ENCODE peak calls at places on chromosomes 3 and 15, in nine cellular contexts. One of them, this sample, is unnamed.

GRCh38 chr3:112372396-112372795 is 39.4 kb downstream of the CD200 start:
- DNase-seq in heart left ventricle: no peak
- DNase-seq in breast epithelium: no peak
- DNase-seq in prostate gland: no peak
- DNase-seq in adrenal gland: no peak
- DNase-seq in esophagus squamous epithelium: no peak
- DNase-seq in ovary: no peak
- DNase-seq in uterus: no peak
- DNase-seq in tibial nerve: no peak
- DNase-seq in this sample: no peak

GRCh38 chr3:66220066-66220465 is 735 bp upstream of the SLC25A26 start:
- DNase-seq in heart left ventricle: no peak
- DNase-seq in breast epithelium: no peak
- DNase-seq in prostate gland: no peak
- DNase-seq in adrenal gland: no peak
- DNase-seq in esophagus squamous epithelium: no peak
- DNase-seq in ovary: no peak
- DNase-seq in uterus: no peak
- DNase-seq in tibial nerve: no peak
- DNase-seq in this sample: no peak

GRCh38 chr3:108051005-108051404 is 39.8 kb downstream of the CD47 start:
- DNase-seq in heart left ventricle: no peak
- DNase-seq in breast epithelium: no peak
- DNase-seq in prostate gland: no peak
- DNase-seq in adrenal gland: no peak
- DNase-seq in esophagus squamous epithelium: no peak
- DNase-seq in ovary: no peak
- DNase-seq in uterus: no peak
- DNase-seq in tibial nerve: no peak
- DNase-seq in this sample: no peak

GRCh38 chr3:152971880-152972279 is 136.9 kb downstream of the P2RY1 start:
- DNase-seq in heart left ventricle: no peak
- DNase-seq in breast epithelium: no peak
- DNase-seq in prostate gland: no peak
- DNase-seq in adrenal gland: no peak
- DNase-seq in esophagus squamous epithelium: no peak
- DNase-seq in ovary: no peak
- DNase-seq in uterus: no peak
- DNase-seq in tibial nerve: no peak
- DNase-seq in this sample: no peak

GRCh38 chr15:48418343-48418742 is 87.1 kb downstream of the DUT start:
- DNase-seq in heart left ventricle: no peak
- DNase-seq in breast epithelium: no peak
- DNase-seq in prostate gland: no peak
- DNase-seq in adrenal gland: no peak
- DNase-seq in esophagus squamous epithelium: no peak
- DNase-seq in ovary: no peak
- DNase-seq in uterus: no peak
- DNase-seq in tibial nerve: no peak
- DNase-seq in this sample: no peak

GRCh38 chr3:128849776-128850542 is 29.5 kb upstream of the ACAD9 start:
- DNase-seq in heart left ventricle: no peak
- DNase-seq in breast epithelium: no peak
- DNase-seq in prostate gland: no peak
- DNase-seq in adrenal gland: no peak
- DNase-seq in esophagus squamous epithelium: no peak
- DNase-seq in ovary: no peak
- DNase-seq in uterus: no peak
- DNase-seq in tibial nerve: no peak
- DNase-seq in this sample: no peak

GRCh38 chr3:121295966-121296365 is 249.8 kb downstream of the POLQ start:
- DNase-seq in heart left ventricle: no peak
- DNase-seq in breast epithelium: no peak
- DNase-seq in prostate gland: no peak
- DNase-seq in adrenal gland: no peak
- DNase-seq in esophagus squamous epithelium: no peak
- DNase-seq in ovary: no peak
- DNase-seq in uterus: no peak
- DNase-seq in tibial nerve: no peak
- DNase-seq in this sample: no peak

GRCh38 chr3:127735767-127736693 is 63.3 kb downstream of the ABTB1 start:
- DNase-seq in heart left ventricle: no peak
- DNase-seq in breast epithelium: peak; percentile 35
- DNase-seq in prostate gland: no peak
- DNase-seq in adrenal gland: peak; percentile 63
- DNase-seq in esophagus squamous epithelium: no peak
- DNase-seq in ovary: peak; percentile 50
- DNase-seq in uterus: peak; percentile 32
- DNase-seq in tibial nerve: peak; percentile 33
- DNase-seq in this sample: peak; percentile 58

GRCh38 chr3:30751610-30752299 is 142.7 kb downstream of the GADL1 start:
- DNase-seq in heart left ventricle: peak; percentile 33
- DNase-seq in breast epithelium: no peak
- DNase-seq in prostate gland: no peak
- DNase-seq in adrenal gland: peak; percentile 34
- DNase-seq in esophagus squamous epithelium: no peak
- DNase-seq in ovary: peak; percentile 53
- DNase-seq in uterus: peak; percentile 21
- DNase-seq in tibial nerve: peak; percentile 31
- DNase-seq in this sample: peak; percentile 28

GRCh38 chr3:76949462-76949861 is 90.4 kb upstream of the ROBO2 start:
- DNase-seq in heart left ventricle: no peak
- DNase-seq in breast epithelium: no peak
- DNase-seq in prostate gland: no peak
- DNase-seq in adrenal gland: no peak
- DNase-seq in esophagus squamous epithelium: no peak
- DNase-seq in ovary: no peak
- DNase-seq in uterus: no peak
- DNase-seq in tibial nerve: no peak
- DNase-seq in this sample: no peak

GRCh38 chr15:35450492-35450891 is 95.5 kb downstream of the DPH6 start:
- DNase-seq in heart left ventricle: no peak
- DNase-seq in breast epithelium: no peak
- DNase-seq in prostate gland: no peak
- DNase-seq in adrenal gland: no peak
- DNase-seq in esophagus squamous epithelium: no peak
- DNase-seq in ovary: no peak
- DNase-seq in uterus: no peak
- DNase-seq in tibial nerve: no peak
- DNase-seq in this sample: no peak

GRCh38 chr3:8538904-8539303 is 37.3 kb downstream of the LMCD1 start:
- DNase-seq in heart left ventricle: no peak
- DNase-seq in breast epithelium: no peak
- DNase-seq in prostate gland: no peak
- DNase-seq in adrenal gland: no peak
- DNase-seq in esophagus squamous epithelium: no peak
- DNase-seq in ovary: no peak
- DNase-seq in uterus: no peak
- DNase-seq in tibial nerve: no peak
- DNase-seq in this sample: no peak

GRCh38 chr3:175274056-175274455 is 414.9 kb downstream of the NAALADL2 start:
- DNase-seq in heart left ventricle: no peak
- DNase-seq in breast epithelium: no peak
- DNase-seq in prostate gland: no peak
- DNase-seq in adrenal gland: no peak
- DNase-seq in esophagus squamous epithelium: no peak
- DNase-seq in ovary: no peak
- DNase-seq in uterus: no peak
- DNase-seq in tibial nerve: no peak
- DNase-seq in this sample: no peak

GRCh38 chr3:149186219-149186618 is 35.4 kb downstream of the CP start:
- DNase-seq in heart left ventricle: no peak
- DNase-seq in breast epithelium: no peak
- DNase-seq in prostate gland: no peak
- DNase-seq in adrenal gland: no peak
- DNase-seq in esophagus squamous epithelium: no peak
- DNase-seq in ovary: no peak
- DNase-seq in uterus: no peak
- DNase-seq in tibial nerve: no peak
- DNase-seq in this sample: no peak

DNA sequence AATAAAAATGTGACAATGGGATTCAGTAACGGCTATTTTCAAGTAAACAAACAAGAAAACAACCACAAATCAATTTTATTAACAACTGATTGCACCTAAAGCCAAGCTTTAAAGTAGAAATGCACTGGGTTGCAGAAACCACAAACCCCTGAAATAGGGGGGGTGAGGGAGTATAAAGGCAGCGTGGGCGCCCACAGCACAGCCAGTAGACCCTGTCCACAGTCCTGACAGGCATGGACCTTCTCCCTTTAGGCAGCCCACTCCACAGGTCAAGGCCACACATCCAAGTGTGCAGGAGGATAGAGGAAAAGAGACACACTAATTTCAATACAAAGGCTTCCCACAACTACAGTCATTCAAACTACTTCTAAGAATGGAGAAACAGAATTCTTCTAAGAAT is 48.8 kb downstream of the CHSY1 start:
- DNase-seq in heart left ventricle: no peak
- DNase-seq in breast epithelium: no peak
- DNase-seq in prostate gland: no peak
- DNase-seq in adrenal gland: no peak
- DNase-seq in esophagus squamous epithelium: no peak
- DNase-seq in ovary: no peak
- DNase-seq in uterus: no peak
- DNase-seq in tibial nerve: no peak
- DNase-seq in this sample: no peak
- H3K4me1 ChIP-seq in heart left ventricle: peaks cover 17% of the 10 kb centered on the region
- H3K4me1 ChIP-seq in breast epithelium: peaks cover 5% of the 10 kb centered on the region
- H3K4me1 ChIP-seq in prostate gland: no peaks in the 10 kb centered on the region
- H3K4me1 ChIP-seq in adrenal gland: peaks cover 90% of the 10 kb centered on the region
- H3K4me1 ChIP-seq in esophagus squamous epithelium: peaks cover 18% of the 10 kb centered on the region
- H3K4me1 ChIP-seq in ovary: peaks cover 28% of the 10 kb centered on the region
- H3K4me1 ChIP-seq in uterus: no peaks in the 10 kb centered on the region
- H3K4me1 ChIP-seq in tibial nerve: peaks cover 32% of the 10 kb centered on the region
- H3K4me1 ChIP-seq in this sample: peaks cover 58% of the 10 kb centered on the region

GRCh38 chr3:119703900-119704531 is 1.2 kb downstream of the CFAP91 start:
- DNase-seq in heart left ventricle: no peak
- DNase-seq in breast epithelium: no peak
- DNase-seq in prostate gland: no peak
- DNase-seq in adrenal gland: no peak
- DNase-seq in esophagus squamous epithelium: no peak
- DNase-seq in ovary: no peak
- DNase-seq in uterus: no peak
- DNase-seq in tibial nerve: no peak
- DNase-seq in this sample: no peak
- TF ChIP-seq POLR2A in heart left ventricle: no peak
- TF ChIP-seq POLR2A in breast epithelium: no peak
- TF ChIP-seq POLR2A in prostate gland: no peak
- TF ChIP-seq POLR2A in adrenal gland: no peak
- TF ChIP-seq POLR2A in esophagus squamous epithelium: no peak
- TF ChIP-seq POLR2A in ovary: no peak
- TF ChIP-seq POLR2A in uterus: no peak
- TF ChIP-seq POLR2A in tibial nerve: no peak
- TF ChIP-seq POLR2A in this sample: no peak

GRCh38 chr15:46703352-46703861 is 1013.9 kb upstream of the SEMA6D start:
- DNase-seq in heart left ventricle: no peak
- DNase-seq in breast epithelium: no peak
- DNase-seq in prostate gland: no peak
- DNase-seq in adrenal gland: no peak
- DNase-seq in esophagus squamous epithelium: no peak
- DNase-seq in ovary: no peak
- DNase-seq in uterus: no peak
- DNase-seq in tibial nerve: no peak
- DNase-seq in this sample: no peak

GRCh38 chr15:46703871-46704637 is 1013.3 kb upstream of the SEMA6D start:
- DNase-seq in heart left ventricle: no peak
- DNase-seq in breast epithelium: no peak
- DNase-seq in prostate gland: no peak
- DNase-seq in adrenal gland: no peak
- DNase-seq in esophagus squamous epithelium: no peak
- DNase-seq in ovary: no peak
- DNase-seq in uterus: no peak
- DNase-seq in tibial nerve: no peak
- DNase-seq in this sample: no peak

DNA sequence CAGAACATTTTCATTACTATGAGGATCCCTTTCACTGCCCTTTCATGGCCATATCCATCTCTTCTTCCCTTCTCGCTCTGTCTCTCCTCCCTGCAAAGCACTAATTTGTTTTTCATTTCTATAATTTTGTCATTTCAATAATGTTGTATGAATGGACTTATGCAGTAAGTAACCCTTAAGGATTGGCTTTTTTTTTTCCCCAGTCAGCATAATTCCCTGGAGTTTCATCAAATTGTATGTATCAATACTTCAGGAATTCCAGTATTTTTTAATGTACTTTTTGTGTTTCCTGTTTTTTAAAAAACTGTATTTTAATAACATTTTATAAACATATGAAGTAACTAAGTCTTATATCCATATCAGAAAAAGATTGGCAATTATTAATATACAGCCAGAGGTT is 1016.0 kb upstream of the SEMA6D start:
- DNase-seq in heart left ventricle: no peak
- DNase-seq in breast epithelium: no peak
- DNase-seq in prostate gland: no peak
- DNase-seq in adrenal gland: no peak
- DNase-seq in esophagus squamous epithelium: no peak
- DNase-seq in ovary: no peak
- DNase-seq in uterus: no peak
- DNase-seq in tibial nerve: no peak
- DNase-seq in this sample: no peak
- H3K4me1 ChIP-seq in heart left ventricle: no peaks in the 10 kb centered on the region
- H3K4me1 ChIP-seq in breast epithelium: no peaks in the 10 kb centered on the region
- H3K4me1 ChIP-seq in prostate gland: no peaks in the 10 kb centered on the region
- H3K4me1 ChIP-seq in adrenal gland: no peaks in the 10 kb centered on the region
- H3K4me1 ChIP-seq in esophagus squamous epithelium: no peaks in the 10 kb centered on the region
- H3K4me1 ChIP-seq in ovary: no peaks in the 10 kb centered on the region
- H3K4me1 ChIP-seq in uterus: no peaks in the 10 kb centered on the region
- H3K4me1 ChIP-seq in tibial nerve: no peaks in the 10 kb centered on the region
- H3K4me1 ChIP-seq in this sample: no peaks in the 10 kb centered on the region

GRCh38 chr3:186361246-186361611 is 805 bp downstream of the DGKG start:
- DNase-seq in heart left ventricle: no peak
- DNase-seq in breast epithelium: no peak
- DNase-seq in prostate gland: no peak
- DNase-seq in adrenal gland: no peak
- DNase-seq in esophagus squamous epithelium: no peak
- DNase-seq in ovary: no peak
- DNase-seq in uterus: no peak
- DNase-seq in tibial nerve: no peak
- DNase-seq in this sample: no peak

GRCh38 chr3:186362988-186363387 is 954 bp upstream of the DGKG start:
- DNase-seq in heart left ventricle: no peak
- DNase-seq in breast epithelium: no peak
- DNase-seq in prostate gland: no peak
- DNase-seq in adrenal gland: no peak
- DNase-seq in esophagus squamous epithelium: no peak
- DNase-seq in ovary: no peak
- DNase-seq in uterus: no peak
- DNase-seq in tibial nerve: no peak
- DNase-seq in this sample: no peak

GRCh38 chr3:186362409-186362757 is 349 bp upstream of the DGKG start:
- DNase-seq in heart left ventricle: no peak
- DNase-seq in breast epithelium: no peak
- DNase-seq in prostate gland: no peak
- DNase-seq in adrenal gland: no peak
- DNase-seq in esophagus squamous epithelium: no peak
- DNase-seq in ovary: no peak
- DNase-seq in uterus: no peak
- DNase-seq in tibial nerve: no peak
- DNase-seq in this sample: no peak

GRCh38 chr3:186360779-186361178 is 1.3 kb downstream of the DGKG start:
- DNase-seq in heart left ventricle: peak; percentile 55
- DNase-seq in breast epithelium: no peak
- DNase-seq in prostate gland: no peak
- DNase-seq in adrenal gland: no peak
- DNase-seq in esophagus squamous epithelium: no peak
- DNase-seq in ovary: no peak
- DNase-seq in uterus: no peak
- DNase-seq in tibial nerve: no peak
- DNase-seq in this sample: no peak

GRCh38 chr3:186361612-186362408 is at the start of gene DGKG:
- DNase-seq in heart left ventricle: peak; percentile 72
- DNase-seq in breast epithelium: peak; percentile 51
- DNase-seq in prostate gland: no peak
- DNase-seq in adrenal gland: peak; percentile 44
- DNase-seq in esophagus squamous epithelium: no peak
- DNase-seq in ovary: peak; percentile 46
- DNase-seq in uterus: peak; percentile 34
- DNase-seq in tibial nerve: no peak
- DNase-seq in this sample: peak; percentile 49
- TF ChIP-seq POLR2A in heart left ventricle: peak; percentile 47
- TF ChIP-seq POLR2A in breast epithelium: no peak
- TF ChIP-seq POLR2A in prostate gland: no peak
- TF ChIP-seq POLR2A in adrenal gland: no peak
- TF ChIP-seq POLR2A in esophagus squamous epithelium: no peak
- TF ChIP-seq POLR2A in ovary: peak; percentile 24
- TF ChIP-seq POLR2A in uterus: peak; percentile 13
- TF ChIP-seq POLR2A in tibial nerve: peak; percentile 36
- TF ChIP-seq POLR2A in this sample: no peak

This sample was measured in testis.